ENCODE peak calls at places on chromosomes 4 and X, in five cellular contexts. S is spleen; R is suprapubic skin; C is CD4-positive, CD25-positive, alpha-beta regulatory T cell; Y is pancreas. Q is an unnamed sample. For H3K4me1, the result is how much of the 10 kb centered on the place peaks cover.

GRCh38 chrX:130418740-130419139 is 17.0 kb downstream of the RBMX2 start:
- DNase-seq in S (no peak), R (no peak), C (no peak), Y (no peak), Q (no peak)

GRCh38 chr4:166257276-166257675 is 384.2 kb downstream of the TLL1 start:
- DNase-seq in S (no peak), R (no peak), C (no peak), Y (no peak), Q (no peak)

GRCh38 chr4:189825466-189825865 is 115.2 kb upstream of the FRG1 start:
- DNase-seq in S (no peak), R (no peak), C (no peak), Y (no peak), Q (no peak)

GRCh38 chr4:184861047-184861446 is 35.3 kb upstream of the ACSL1 start:
- DNase-seq in S (no peak), R (no peak), C (no peak), Y (no peak), Q (no peak)

GRCh38 chr4:10013722-10014121 is 7.6 kb downstream of the SLC2A9 start:
- DNase-seq in S (no peak), R (no peak), C (peak), Y (no peak), Q (no peak)

GRCh38 chr4:134544303-134544761 is 342.7 kb upstream of the PABPC4L start:
- DNase-seq in S (no peak), R (no peak), C (no peak), Y (no peak), Q (no peak)

GRCh38 chr4:155604718-155605601 is 61.7 kb upstream of the GUCY1A1 start:
- DNase-seq in S (no peak), R (no peak), C (no peak), Y (no peak), Q (no peak)

GRCh38 chrX:48676893-48677270 is 6.7 kb upstream of the WAS start:
- DNase-seq in S (no peak), R (no peak), C (no peak), Y (peak), Q (no peak)

GRCh38 chr4:102525099-102525498 is 23.9 kb downstream of the NFKB1 start:
- DNase-seq in S (no peak), R (no peak), C (no peak), Y (no peak), Q (no peak)

GRCh38 chrX:44062842-44063241 is 89.7 kb upstream of the NDP start:
- DNase-seq in S (no peak), R (no peak), C (no peak), Y (no peak), Q (no peak)

GRCh38 chr4:79682801-79683217 is 274.8 kb upstream of the GK2 start:
- DNase-seq in S (no peak), R (no peak), C (no peak), Y (peak), Q (no peak)

GRCh38 chrX:67546496-67547423 is 2.9 kb downstream of the AR start:
- DNase-seq in S (no peak), R (no peak), C (no peak), Y (peak), Q (no peak)

GRCh38 chrX:110418857-110419249 is 60.2 kb downstream of the RTL9 start:
- DNase-seq in S (no peak), R (no peak), C (no peak), Y (no peak), Q (no peak)

GRCh38 chrX:53091354-53091753 is 2.6 kb upstream of the KANTR start:
- DNase-seq in S (peak), R (no peak), C (no peak), Y (no peak), Q (no peak)

GRCh38 chrX:71579136-71579989 is 1.1 kb downstream of the GCNA start:
- DNase-seq in S (no peak), R (no peak), C (no peak), Y (peak), Q (no peak)

GRCh38 chr4:92299152-92299551 is 4.6 kb upstream of the GRID2 start:
- DNase-seq in S (no peak), R (no peak), C (no peak), Y (no peak), Q (no peak)

GRCh38 chrX:130915302-130915701 is 12.3 kb upstream of the ENOX2 start:
- DNase-seq in S (no peak), R (no peak), C (no peak), Y (no peak), Q (no peak)

GRCh38 chr4:32102941-32103340 is 1382.8 kb downstream of the PCDH7 start:
- DNase-seq in S (no peak), R (no peak), C (no peak), Y (no peak), Q (no peak)

GRCh38 chr4:121484633-121485032 is 103.8 kb upstream of the QRFPR start:
- DNase-seq in S (peak), R (no peak), C (peak), Y (no peak), Q (no peak)

DNA sequence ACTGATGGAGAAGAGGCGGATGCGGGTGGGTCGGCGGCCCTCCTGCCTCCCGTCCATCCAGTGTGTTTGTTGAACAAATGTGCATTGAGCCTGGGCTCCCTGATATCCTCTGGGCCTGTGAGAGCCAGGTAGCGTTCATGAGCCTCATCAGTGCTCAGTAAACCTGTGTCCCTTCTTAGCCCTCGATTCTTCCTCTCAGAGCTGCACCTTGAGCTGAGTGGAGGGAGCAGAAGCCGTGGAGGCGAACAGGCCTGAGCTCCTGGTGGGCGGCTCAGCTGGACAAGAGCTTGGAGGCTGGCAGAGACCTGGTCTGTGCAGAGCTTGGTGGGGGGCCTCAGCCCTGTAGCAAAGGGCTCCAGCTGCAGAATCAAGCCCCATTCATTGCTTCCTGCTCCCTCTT is 112.1 kb downstream of the SORCS2 start:
- DNase-seq in S (no peak), R (no peak), C (no peak), Y (no peak), Q (no peak)
- H3K4me1 ChIP-seq in S (under half), R (under half), C (under half), Y (under half), Q (under half)

DNA sequence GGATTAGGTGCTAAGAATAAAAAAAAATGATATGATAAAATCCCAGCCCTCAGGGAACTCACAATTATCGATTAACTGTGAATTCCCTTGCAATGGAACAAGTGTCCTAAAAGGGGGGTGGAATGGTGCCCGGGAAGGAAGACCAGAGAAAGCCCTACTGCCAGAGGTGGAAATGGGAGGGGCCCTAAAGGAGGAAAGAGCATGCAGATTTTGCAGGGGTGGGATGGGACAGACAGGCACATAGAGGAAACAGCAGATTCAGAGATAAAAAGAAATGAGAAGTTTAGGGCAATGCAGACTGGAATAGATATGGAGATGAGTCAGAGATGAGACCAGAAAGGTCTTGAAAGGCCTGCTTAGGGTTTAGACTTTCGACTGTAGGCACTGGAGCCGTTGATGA is 57.3 kb upstream of the PITX2 start:
- DNase-seq in S (no peak), R (no peak), C (no peak), Y (no peak), Q (no peak)
- H3K27ac ChIP-seq in S (no peak), R (no peak), C (no peak), Y (no peak), Q (no peak)

GRCh38 chr4:1711055-1711905 is 839 bp downstream of the SLBP start:
- DNase-seq in S (no peak), R (no peak), C (peak), Y (peak), Q (peak)
- H3K4me1 ChIP-seq in S (half or more), R (half or more), C (half or more), Y (under half), Q (under half)

GRCh38 chrX:155767101-155767878 is 113.9 kb upstream of the VAMP7 start:
- DNase-seq in S (no peak), R (no peak), C (peak), Y (peak), Q (no peak)
- H3K27ac ChIP-seq in S (no peak), R (no peak), C (no peak), Y (no peak), Q (no peak)

GRCh38 chr4:153542131-153542530 is 76.0 kb downstream of the TMEM131L start:
- DNase-seq in S (no peak), R (no peak), C (no peak), Y (no peak), Q (no peak)
- H3K4me1 ChIP-seq in S (half or more), R (under half), C (half or more), Y (under half), Q (under half)

DNA sequence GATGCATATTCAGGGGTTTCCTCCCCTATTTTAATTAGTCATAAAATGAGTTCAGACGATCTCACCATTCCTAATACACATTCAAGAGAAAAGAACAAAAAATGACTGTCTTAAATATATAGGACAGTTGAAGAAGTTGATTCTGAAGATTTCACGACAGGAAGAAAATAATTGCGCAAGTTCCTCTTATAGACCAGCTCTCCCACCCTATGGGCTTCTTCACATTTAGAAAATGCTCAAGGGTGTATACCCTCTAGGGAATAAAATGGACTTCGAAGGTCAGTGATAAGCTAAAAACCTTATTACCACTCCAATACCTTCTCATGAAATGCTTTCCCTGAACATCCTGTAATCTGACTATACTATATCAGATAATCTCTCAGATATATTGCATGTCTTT is 149.2 kb upstream of the TEX13C start:
- DNase-seq in S (no peak), R (no peak), C (no peak), Y (no peak), Q (no peak)
- H3K27ac ChIP-seq in S (no peak), R (no peak), C (no peak), Y (no peak), Q (no peak)

GRCh38 chr4:86968477-86969015 is 33.7 kb downstream of the AFF1 start:
- DNase-seq in S (no peak), R (no peak), C (no peak), Y (no peak), Q (no peak)
- H3K4me1 ChIP-seq in S (half or more), R (half or more), C (under half), Y (under half), Q (under half)

DNA sequence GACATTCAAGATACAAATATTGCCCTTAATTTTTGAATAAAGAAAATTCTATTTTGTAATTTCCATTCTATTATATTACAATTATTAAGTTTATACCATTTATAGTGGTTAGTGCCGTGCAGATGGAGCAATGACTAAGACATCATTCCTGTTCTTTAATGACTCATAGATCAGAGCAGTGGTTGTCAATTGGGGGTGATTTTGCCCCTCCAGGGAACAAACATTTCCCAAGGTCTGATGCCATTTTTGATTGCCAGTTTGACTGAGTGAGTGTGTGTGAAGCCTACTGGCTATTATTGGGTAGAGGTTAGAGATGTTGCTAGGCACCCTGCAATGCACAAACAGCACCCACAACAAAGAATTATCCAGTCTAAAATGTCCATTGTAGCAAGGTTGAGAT is 97.9 kb upstream of the DDIT4L start:
- DNase-seq in S (no peak), R (no peak), C (no peak), Y (no peak), Q (no peak)
- H3K27ac ChIP-seq in S (no peak), R (no peak), C (no peak), Y (no peak), Q (peak)

GRCh38 chr4:112284166-112284565 is 1.5 kb downstream of the TIFA start:
- DNase-seq in S (no peak), R (no peak), C (peak), Y (no peak), Q (no peak)
- H3K4me1 ChIP-seq in S (half or more), R (under half), C (half or more), Y (under half), Q (under half)

DNA sequence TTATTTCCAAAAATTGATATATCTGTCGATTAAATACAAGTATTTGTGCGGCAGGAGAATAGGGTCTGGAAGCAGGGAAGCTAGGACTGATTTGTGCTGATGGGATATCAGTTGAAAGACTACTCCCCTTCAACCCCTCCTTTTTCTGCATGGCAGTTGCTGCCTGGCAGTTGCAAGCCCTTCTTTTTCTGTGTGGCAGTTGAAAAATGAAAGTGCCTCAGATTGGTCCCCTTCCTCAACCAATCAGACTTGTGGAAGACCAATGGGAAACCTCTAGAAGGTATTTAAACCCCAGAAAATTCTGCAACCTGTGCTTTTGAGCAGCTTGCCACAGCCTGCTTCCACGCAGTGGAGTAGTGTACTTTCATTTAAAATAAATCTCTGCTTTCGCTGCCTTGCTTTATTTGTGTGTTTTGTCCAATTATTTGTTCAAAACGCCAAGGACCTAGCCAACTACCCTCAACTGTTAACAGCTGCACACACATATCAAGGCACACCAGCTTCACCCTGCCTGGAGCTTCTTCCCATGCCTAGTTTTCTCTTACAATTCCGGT is 1.5 kb upstream of the TMA16 start:
- DNase-seq in S (no peak), R (no peak), C (no peak), Y (no peak), Q (no peak)
- H3K27ac ChIP-seq in S (peak), R (no peak), C (no peak), Y (no peak), Q (no peak)